ENCODE peak calls at places on chromosomes 11 and 22, in five cellular contexts. One of them, this sample, is unnamed.

GRCh38 chr22:40348025-40348658 is 1.8 kb downstream of the ADSL start:
- DNase-seq in body of pancreas: peak; percentile 49
- DNase-seq in kidney: no peak
- DNase-seq in stimulated activated CD4-positive, alpha-beta T cell treated with anti-CD3 and anti-CD28 coated beads, TNF-alpha, amount 100 ng/mL, for 4 hours: no peak
- DNase-seq in endothelial cell: peak; percentile 52
- DNase-seq in this sample: peak; percentile 17

GRCh38 chr11:109590782-109591181 is 168.8 kb downstream of the C11orf87 start:
- DNase-seq in stimulated activated CD4-positive, alpha-beta T cell treated with anti-CD3 and anti-CD28 coated beads, TNF-alpha, amount 100 ng/mL, for 4 hours: no peak
- DNase-seq in kidney: no peak
- DNase-seq in endothelial cell: no peak
- DNase-seq in body of pancreas: peak; percentile 25
- DNase-seq in this sample: no peak

GRCh38 chr11:119431523-119431922 is 8.6 kb upstream of the THY1 start:
- DNase-seq in kidney: no peak
- DNase-seq in endothelial cell: no peak
- DNase-seq in stimulated activated CD4-positive, alpha-beta T cell treated with anti-CD3 and anti-CD28 coated beads, TNF-alpha, amount 100 ng/mL, for 4 hours: no peak
- DNase-seq in body of pancreas: no peak
- DNase-seq in this sample: no peak

GRCh38 chr11:114108501-114109205 is 49.1 kb downstream of the ZBTB16 start:
- DNase-seq in kidney: no peak
- DNase-seq in endothelial cell: no peak
- DNase-seq in stimulated activated CD4-positive, alpha-beta T cell treated with anti-CD3 and anti-CD28 coated beads, TNF-alpha, amount 100 ng/mL, for 4 hours: no peak
- DNase-seq in body of pancreas: no peak
- DNase-seq in this sample: no peak

GRCh38 chr22:28674121-28674563 is 5.5 kb downstream of the TTC28 start:
- DNase-seq in kidney: no peak
- DNase-seq in stimulated activated CD4-positive, alpha-beta T cell treated with anti-CD3 and anti-CD28 coated beads, TNF-alpha, amount 100 ng/mL, for 4 hours: no peak
- DNase-seq in body of pancreas: no peak
- DNase-seq in endothelial cell: no peak
- DNase-seq in this sample: peak; percentile 34

GRCh38 chr22:45254789-45255261 is 14.1 kb upstream of the KIAA0930 start:
- DNase-seq in endothelial cell: no peak
- DNase-seq in stimulated activated CD4-positive, alpha-beta T cell treated with anti-CD3 and anti-CD28 coated beads, TNF-alpha, amount 100 ng/mL, for 4 hours: no peak
- DNase-seq in kidney: no peak
- DNase-seq in body of pancreas: no peak
- DNase-seq in this sample: no peak

GRCh38 chr11:126969865-126970479 is 30.6 kb downstream of the KIRREL3 start:
- DNase-seq in body of pancreas: no peak
- DNase-seq in stimulated activated CD4-positive, alpha-beta T cell treated with anti-CD3 and anti-CD28 coated beads, TNF-alpha, amount 100 ng/mL, for 4 hours: no peak
- DNase-seq in endothelial cell: peak; percentile 26
- DNase-seq in kidney: no peak
- DNase-seq in this sample: peak; percentile 3

GRCh38 chr11:72543849-72544535 is 109.7 kb upstream of the CLPB start:
- DNase-seq in body of pancreas: no peak
- DNase-seq in endothelial cell: no peak
- DNase-seq in kidney: no peak
- DNase-seq in stimulated activated CD4-positive, alpha-beta T cell treated with anti-CD3 and anti-CD28 coated beads, TNF-alpha, amount 100 ng/mL, for 4 hours: no peak
- DNase-seq in this sample: no peak

GRCh38 chr22:44025171-44026065 is 1.3 kb downstream of the PARVB start:
- DNase-seq in endothelial cell: no peak
- DNase-seq in kidney: peak; percentile 84
- DNase-seq in body of pancreas: no peak
- DNase-seq in stimulated activated CD4-positive, alpha-beta T cell treated with anti-CD3 and anti-CD28 coated beads, TNF-alpha, amount 100 ng/mL, for 4 hours: no peak
- DNase-seq in this sample: peak; percentile 68

GRCh38 chr11:87299041-87299481 is 261.3 kb downstream of the TMEM135 start:
- DNase-seq in endothelial cell: no peak
- DNase-seq in kidney: no peak
- DNase-seq in stimulated activated CD4-positive, alpha-beta T cell treated with anti-CD3 and anti-CD28 coated beads, TNF-alpha, amount 100 ng/mL, for 4 hours: no peak
- DNase-seq in body of pancreas: no peak
- DNase-seq in this sample: no peak

GRCh38 chr11:65114538-65115171 is 2.8 kb downstream of the ZNHIT2 start:
- DNase-seq in endothelial cell: no peak
- DNase-seq in body of pancreas: no peak
- DNase-seq in kidney: no peak
- DNase-seq in stimulated activated CD4-positive, alpha-beta T cell treated with anti-CD3 and anti-CD28 coated beads, TNF-alpha, amount 100 ng/mL, for 4 hours: no peak
- DNase-seq in this sample: no peak

GRCh38 chr11:123740787-123741158 is 687 bp downstream of the ZNF202 start:
- DNase-seq in kidney: no peak
- DNase-seq in endothelial cell: no peak
- DNase-seq in body of pancreas: no peak
- DNase-seq in stimulated activated CD4-positive, alpha-beta T cell treated with anti-CD3 and anti-CD28 coated beads, TNF-alpha, amount 100 ng/mL, for 4 hours: no peak
- DNase-seq in this sample: no peak

GRCh38 chr22:37501610-37502341 is 15.6 kb upstream of the MFNG start:
- DNase-seq in endothelial cell: no peak
- DNase-seq in kidney: peak; percentile 92
- DNase-seq in body of pancreas: peak; percentile 95
- DNase-seq in stimulated activated CD4-positive, alpha-beta T cell treated with anti-CD3 and anti-CD28 coated beads, TNF-alpha, amount 100 ng/mL, for 4 hours: no peak
- DNase-seq in this sample: no peak

GRCh38 chr11:63768232-63769043 is at the start of gene ZFTA:
- DNase-seq in kidney: peak; percentile 88
- DNase-seq in stimulated activated CD4-positive, alpha-beta T cell treated with anti-CD3 and anti-CD28 coated beads, TNF-alpha, amount 100 ng/mL, for 4 hours: peak; percentile 35
- DNase-seq in body of pancreas: peak; percentile 72
- DNase-seq in endothelial cell: peak; percentile 83
- DNase-seq in this sample: peak; percentile 42

GRCh38 chr11:71356280-71356876 is 91.8 kb downstream of the DHCR7 start:
- DNase-seq in endothelial cell: no peak
- DNase-seq in body of pancreas: no peak
- DNase-seq in kidney: no peak
- DNase-seq in stimulated activated CD4-positive, alpha-beta T cell treated with anti-CD3 and anti-CD28 coated beads, TNF-alpha, amount 100 ng/mL, for 4 hours: no peak
- DNase-seq in this sample: no peak

This sample was measured in KG1.